ENCODE peak calls at places on chromosomes 2 and 18, in ten cellular contexts. E, S, P, R, K, F, M, D, N and L are unnamed samples.

GRCh38 chr2:223970343-223971128 is 13.3 kb downstream of the MRPL44 start:
- DNase-seq in E (no peak), S (peak), P (no peak), R (peak), K (peak), F (peak), M (no peak), D (no peak), N (peak), L (no peak)

GRCh38 chr2:175154670-175155082 is 13.3 kb downstream of the ATF2 start:
- DNase-seq in E (no peak), S (no peak), P (no peak), R (no peak), K (no peak), F (peak), M (no peak), D (no peak), N (peak), L (no peak)

GRCh38 chr2:44981714-44982108 is 27.5 kb downstream of the SIX2 start:
- DNase-seq in E (peak), S (peak), P (no peak), R (peak), K (peak), F (peak), M (no peak), D (no peak), N (peak), L (no peak)

GRCh38 chr18:33761363-33761762 is 183.3 kb downstream of the ASXL3 start:
- DNase-seq in E (no peak), S (no peak), P (no peak), R (peak), K (peak), F (peak), M (no peak), D (no peak), N (peak), L (no peak)

GRCh38 chr2:171688129-171688465 is 828 bp downstream of the DYNC1I2 start:
- DNase-seq in E (no peak), S (no peak), P (no peak), R (peak), K (no peak), F (peak), M (no peak), D (no peak), N (peak), L (no peak)

GRCh38 chr2:174753038-174753633 is 11.1 kb downstream of the CHRNA1 start:
- DNase-seq in E (no peak), S (no peak), P (no peak), R (no peak), K (no peak), F (no peak), M (no peak), D (peak), N (no peak), L (no peak)

GRCh38 chr18:79735071-79735980 is 55.7 kb downstream of the CTDP1 start:
- DNase-seq in E (no peak), S (no peak), P (no peak), R (no peak), K (no peak), F (no peak), M (no peak), D (no peak), N (no peak), L (no peak)

GRCh38 chr18:12061685-12062084 is 32.0 kb upstream of the ANKRD62 start:
- DNase-seq in E (no peak), S (no peak), P (no peak), R (no peak), K (no peak), F (no peak), M (no peak), D (no peak), N (no peak), L (no peak)

GRCh38 chr2:101699939-101700442 is 2.5 kb downstream of the MAP4K4 start:
- DNase-seq in E (no peak), S (no peak), P (no peak), R (no peak), K (no peak), F (no peak), M (no peak), D (no peak), N (peak), L (no peak)

GRCh38 chr2:218812096-218812815 is 19.3 kb downstream of the PRKAG3 start:
- DNase-seq in E (no peak), S (no peak), P (no peak), R (no peak), K (no peak), F (no peak), M (no peak), D (no peak), N (no peak), L (no peak)

GRCh38 chr2:239602290-239603282 is 201.8 kb upstream of the HDAC4 start:
- DNase-seq in E (peak), S (no peak), P (peak), R (no peak), K (no peak), F (no peak), M (peak), D (no peak), N (no peak), L (peak)

GRCh38 chr2:45821558-45822271 is 170.2 kb downstream of the PRKCE start:
- DNase-seq in E (peak), S (no peak), P (no peak), R (peak), K (peak), F (peak), M (no peak), D (no peak), N (peak), L (no peak)

GRCh38 chr18:54734059-54734458 is 94.2 kb upstream of the RAB27B start:
- DNase-seq in E (no peak), S (peak), P (no peak), R (peak), K (no peak), F (peak), M (no peak), D (no peak), N (peak), L (no peak)

GRCh38 chr18:42038936-42039335 is 83.9 kb downstream of the PIK3C3 start:
- DNase-seq in E (no peak), S (no peak), P (no peak), R (peak), K (no peak), F (peak), M (no peak), D (no peak), N (peak), L (no peak)

GRCh38 chr18:70892381-70892780 is 603.5 kb downstream of the SOCS6 start:
- DNase-seq in E (no peak), S (no peak), P (no peak), R (no peak), K (no peak), F (no peak), M (no peak), D (no peak), N (no peak), L (no peak)

GRCh38 chr2:42793314-42794270 is 1.2 kb upstream of the HAAO start:
- DNase-seq in E (no peak), S (no peak), P (no peak), R (peak), K (no peak), F (no peak), M (no peak), D (no peak), N (no peak), L (no peak)

GRCh38 chr2:85057236-85057635 is 76.0 kb upstream of the TCF7L1 start:
- DNase-seq in E (no peak), S (no peak), P (no peak), R (no peak), K (no peak), F (no peak), M (no peak), D (no peak), N (peak), L (no peak)

GRCh38 chr2:190649035-190649797 is at the start of gene NAB1:
- DNase-seq in E (peak), S (no peak), P (peak), R (no peak), K (peak), F (no peak), M (peak), D (no peak), N (peak), L (peak)

GRCh38 chr2:44770221-44771187 is 171.0 kb upstream of the SIX3 start:
- DNase-seq in E (no peak), S (no peak), P (no peak), R (no peak), K (no peak), F (no peak), M (no peak), D (no peak), N (no peak), L (no peak)

GRCh38 chr18:3808985-3809780 is 359.2 kb downstream of the TGIF1 start:
- DNase-seq in E (no peak), S (no peak), P (no peak), R (no peak), K (no peak), F (no peak), M (no peak), D (no peak), N (no peak), L (no peak)

GRCh38 chr2:202311823-202312388 is 46.3 kb downstream of the NOP58 start:
- DNase-seq in E (no peak), S (no peak), P (no peak), R (no peak), K (no peak), F (no peak), M (no peak), D (no peak), N (no peak), L (no peak)

GRCh38 chr18:74598350-74599001 is 806 bp downstream of the ZNF407 start:
- DNase-seq in E (peak), S (no peak), P (peak), R (peak), K (peak), F (peak), M (peak), D (no peak), N (peak), L (peak)

GRCh38 chr18:62529597-62529996 is 6.8 kb downstream of the ZCCHC2 start:
- DNase-seq in E (no peak), S (no peak), P (no peak), R (no peak), K (no peak), F (peak), M (no peak), D (no peak), N (no peak), L (no peak)

GRCh38 chr2:46812381-46813024 is 103.1 kb downstream of the MCFD2 start:
- DNase-seq in E (no peak), S (no peak), P (peak), R (peak), K (no peak), F (peak), M (no peak), D (no peak), N (peak), L (peak)

GRCh38 chr2:237485844-237486243 is 1.2 kb upstream of the MLPH start:
- DNase-seq in E (no peak), S (no peak), P (no peak), R (no peak), K (no peak), F (no peak), M (no peak), D (no peak), N (no peak), L (no peak)
- TF ChIP-seq CTCF in E (no peak), S (no peak), P (no peak), R (no peak), K (no peak), F (no peak), M (no peak), D (no peak), N (no peak), L (no peak)

DNA sequence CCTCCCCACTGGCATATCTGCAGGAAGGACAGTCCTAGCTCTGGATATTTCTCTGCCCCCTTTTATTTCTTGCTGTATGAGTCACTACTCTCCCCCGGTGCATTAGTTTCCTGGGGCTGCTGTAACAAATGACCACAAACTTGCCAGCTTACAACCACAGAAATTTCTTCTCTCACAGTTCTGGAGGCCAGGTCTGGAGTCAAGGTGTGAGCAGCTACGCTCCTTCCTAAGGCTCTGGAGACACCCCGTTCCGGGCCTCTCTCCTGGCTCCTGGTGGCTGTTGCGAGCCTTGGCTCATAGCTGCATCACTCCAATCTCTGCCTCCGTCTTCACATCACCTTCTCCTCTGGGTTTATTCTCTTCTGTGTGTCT is 34.1 kb downstream of the PTPRM start:
- DNase-seq in E (no peak), S (no peak), P (no peak), R (no peak), K (no peak), F (peak), M (no peak), D (no peak), N (peak), L (no peak)
- TF ChIP-seq CTCF in E (no peak), S (no peak), P (no peak), R (no peak), K (no peak), F (peak), M (no peak), D (no peak), N (no peak), L (no peak)

GRCh38 chr2:200127852-200128251 is 172.5 kb downstream of the MAIP1 start:
- DNase-seq in E (no peak), S (no peak), P (no peak), R (peak), K (no peak), F (peak), M (no peak), D (no peak), N (peak), L (no peak)
- TF ChIP-seq CTCF in E (no peak), S (peak), P (no peak), R (no peak), K (no peak), F (peak), M (no peak), D (no peak), N (peak), L (no peak)

GRCh38 chr2:57049273-57049672 is 865.5 kb downstream of the CCDC85A start:
- DNase-seq in E (no peak), S (no peak), P (no peak), R (no peak), K (no peak), F (no peak), M (no peak), D (no peak), N (no peak), L (no peak)
- TF ChIP-seq CTCF in E (no peak), S (no peak), P (no peak), R (no peak), K (no peak), F (no peak), M (no peak), D (no peak), N (no peak), L (no peak)

GRCh38 chr2:18119883-18120282 is 241.4 kb downstream of the KCNS3 start:
- DNase-seq in E (no peak), S (no peak), P (no peak), R (no peak), K (no peak), F (peak), M (no peak), D (no peak), N (peak), L (no peak)

GRCh38 chr2:18118703-18119102 is 240.2 kb downstream of the KCNS3 start:
- DNase-seq in E (no peak), S (no peak), P (no peak), R (no peak), K (no peak), F (peak), M (no peak), D (no peak), N (peak), L (no peak)

GRCh38 chr2:18123211-18123570 is 244.7 kb downstream of the KCNS3 start:
- DNase-seq in E (no peak), S (no peak), P (no peak), R (no peak), K (no peak), F (no peak), M (no peak), D (no peak), N (no peak), L (no peak)

GRCh38 chr2:18122544-18123210 is 244.2 kb downstream of the KCNS3 start:
- DNase-seq in E (no peak), S (no peak), P (no peak), R (no peak), K (no peak), F (no peak), M (no peak), D (no peak), N (no peak), L (no peak)

DNA sequence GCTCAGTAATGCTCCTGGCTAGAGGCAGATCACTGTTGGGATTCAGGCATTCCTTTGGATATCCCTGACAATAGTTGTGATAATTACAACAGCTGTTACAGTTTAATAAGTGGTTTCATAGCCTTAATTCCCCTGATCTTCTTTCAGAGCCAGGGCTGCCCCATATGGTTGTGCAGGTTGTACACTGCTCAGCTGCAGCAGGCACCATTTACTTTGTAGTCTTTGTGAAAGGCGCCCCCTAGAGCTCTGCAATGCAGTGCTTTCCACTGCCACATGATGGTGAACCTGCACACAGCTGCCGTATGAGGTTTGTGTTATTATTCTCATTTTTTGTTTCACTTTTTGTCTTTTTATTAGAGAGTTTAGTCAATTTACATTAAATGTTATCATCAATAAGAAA is 239.1 kb downstream of the KCNS3 start:
- DNase-seq in E (no peak), S (no peak), P (no peak), R (peak), K (peak), F (peak), M (no peak), D (no peak), N (peak), L (no peak)
- TF ChIP-seq CTCF in E (peak), S (peak), P (no peak), R (peak), K (no peak), F (peak), M (peak), D (peak), N (peak), L (peak)

GRCh38 chr2:8214221-8214620 is 467.6 kb upstream of the ID2 start:
- DNase-seq in E (no peak), S (no peak), P (no peak), R (no peak), K (no peak), F (no peak), M (no peak), D (no peak), N (peak), L (no peak)

GRCh38 chr2:8211384-8211783 is 470.5 kb upstream of the ID2 start:
- DNase-seq in E (no peak), S (no peak), P (no peak), R (no peak), K (no peak), F (no peak), M (no peak), D (no peak), N (no peak), L (no peak)

GRCh38 chr2:8209494-8209893 is 472.4 kb upstream of the ID2 start:
- DNase-seq in E (no peak), S (no peak), P (no peak), R (no peak), K (no peak), F (no peak), M (no peak), D (no peak), N (no peak), L (no peak)

GRCh38 chr2:8215159-8215863 is 466.5 kb upstream of the ID2 start:
- DNase-seq in E (no peak), S (no peak), P (no peak), R (no peak), K (no peak), F (no peak), M (no peak), D (no peak), N (no peak), L (no peak)

DNA sequence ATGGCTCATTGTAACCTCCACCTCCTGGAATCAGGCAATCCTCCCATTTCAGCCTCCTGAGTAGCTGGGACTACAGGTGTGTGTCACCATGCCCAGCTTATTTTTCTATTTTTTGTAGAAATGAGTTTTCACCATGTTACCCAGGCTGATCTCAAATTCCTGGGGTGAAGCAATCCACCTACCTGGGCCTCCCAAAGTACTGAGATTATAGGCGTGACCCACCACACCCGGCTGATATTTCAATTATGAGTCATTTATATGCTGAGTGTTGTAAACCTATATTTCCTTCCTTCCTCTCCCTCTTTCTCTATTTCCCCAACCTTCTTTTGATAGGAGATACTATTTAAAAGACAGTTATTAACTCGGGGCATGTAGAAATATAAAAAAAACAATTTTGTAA is 469.6 kb upstream of the ID2 start:
- DNase-seq in E (no peak), S (no peak), P (no peak), R (no peak), K (no peak), F (no peak), M (no peak), D (no peak), N (no peak), L (no peak)
- TF ChIP-seq CTCF in E (no peak), S (no peak), P (no peak), R (no peak), K (no peak), F (no peak), M (no peak), D (no peak), N (no peak), L (no peak)

GRCh38 chr2:106882658-106883057 is 3.3 kb downstream of the ST6GAL2 start:
- DNase-seq in E (no peak), S (no peak), P (no peak), R (peak), K (peak), F (peak), M (no peak), D (no peak), N (no peak), L (no peak)
- TF ChIP-seq CTCF in E (no peak), S (no peak), P (no peak), R (peak), K (no peak), F (peak), M (no peak), D (no peak), N (no peak), L (no peak)

GRCh38 chr2:105864262-105864661 is 119.5 kb downstream of the NCK2 start:
- DNase-seq in E (no peak), S (no peak), P (no peak), R (no peak), K (no peak), F (no peak), M (no peak), D (no peak), N (no peak), L (no peak)
- TF ChIP-seq CTCF in E (no peak), S (no peak), P (no peak), R (no peak), K (no peak), F (no peak), M (no peak), D (no peak), N (no peak), L (no peak)

GRCh38 chr18:25921677-25922421 is 168.6 kb downstream of the SS18 start:
- DNase-seq in E (no peak), S (peak), P (no peak), R (peak), K (peak), F (peak), M (no peak), D (peak), N (peak), L (no peak)

GRCh38 chr18:25915907-25916306 is 174.5 kb downstream of the SS18 start:
- DNase-seq in E (no peak), S (no peak), P (no peak), R (no peak), K (no peak), F (no peak), M (no peak), D (no peak), N (no peak), L (no peak)
- TF ChIP-seq CTCF in E (no peak), S (peak), P (no peak), R (no peak), K (no peak), F (peak), M (no peak), D (no peak), N (peak), L (peak)